ENCODE peak calls at places on chromosomes 2 and 18, in four cellular contexts. O is fibroblast of lung; J is effector memory CD4-positive, alpha-beta T cell; M is stomach. Y is an unnamed sample.

GRCh38 chr2:595831-596592 is 81.2 kb downstream of the TMEM18 start:
- DNase-seq in J (no peak), M (no peak), O (no peak), Y (no peak)

GRCh38 chr2:106057206-106057605 is 136.9 kb downstream of the UXS1 start:
- DNase-seq in J (no peak), O (no peak), M (no peak), Y (no peak)

GRCh38 chr2:71449343-71449742 is 4.0 kb upstream of the DYSF start:
- DNase-seq in M (no peak), J (no peak), O (no peak), Y (no peak)

GRCh38 chr2:9394816-9395215 is 28.5 kb downstream of the ITGB1BP1 start:
- DNase-seq in J (no peak), M (no peak), O (no peak), Y (no peak)

GRCh38 chr18:73950116-73950705 is 197.4 kb downstream of the FBXO15 start:
- DNase-seq in J (no peak), O (no peak), M (no peak), Y (no peak)

GRCh38 chr2:235472443-235472842 is 21.4 kb upstream of the AGAP1 start:
- DNase-seq in J (no peak), O (no peak), M (no peak), Y (no peak)

GRCh38 chr2:31138037-31138962 is at the start of gene GALNT14:
- DNase-seq in M (peak), O (peak), J (no peak), Y (peak)

GRCh38 chr18:9133225-9133624 is 3.4 kb upstream of the ANKRD12 start:
- DNase-seq in O (no peak), J (no peak), M (no peak), Y (no peak)

GRCh38 chr2:60834270-60834717 is 47.1 kb upstream of the REL start:
- DNase-seq in O (no peak), M (no peak), J (no peak), Y (no peak)

GRCh38 chr2:20141056-20141762 is 83.7 kb downstream of the SDC1 start:
- DNase-seq in M (peak), O (peak), J (no peak), Y (peak)

GRCh38 chr2:223811757-223812156 is 25.6 kb downstream of the AP1S3 start:
- DNase-seq in M (no peak), J (no peak), O (peak), Y (no peak)

GRCh38 chr2:42368817-42369550 is 8.0 kb upstream of the COX7A2L start:
- DNase-seq in J (no peak), M (no peak), O (no peak), Y (peak)

GRCh38 chr18:26159353-26159752 is 25.7 kb downstream of the PSMA8 start:
- DNase-seq in M (no peak), O (no peak), J (no peak), Y (no peak)

GRCh38 chr2:238389985-238390682 is 36.6 kb upstream of the ASB1 start:
- DNase-seq in M (peak), O (peak), J (no peak), Y (no peak)

GRCh38 chr18:7789853-7790552 is 222.9 kb downstream of the PTPRM start:
- DNase-seq in J (no peak), O (peak), M (peak), Y (no peak)

GRCh38 chr2:133777607-133778006 is 209.3 kb upstream of the NCKAP5 start:
- DNase-seq in O (peak), M (no peak), J (no peak), Y (peak)

GRCh38 chr2:48085888-48086287 is 179.6 kb upstream of the FBXO11 start:
- DNase-seq in J (no peak), O (no peak), M (no peak), Y (no peak)

GRCh38 chr2:241818229-241818942 is 9.4 kb downstream of the NEU4 start:
- DNase-seq in J (no peak), O (no peak), M (no peak), Y (no peak)

GRCh38 chr2:167331636-167332232 is 443.5 kb downstream of the XIRP2 start:
- DNase-seq in M (no peak), O (no peak), J (no peak), Y (no peak)

GRCh38 chr2:3460831-3461544 is 58.3 kb downstream of the ADI1 start:
- DNase-seq in O (no peak), J (no peak), M (peak), Y (peak)

GRCh38 chr2:116948258-116948657 is 866.2 kb upstream of the DDX18 start:
- DNase-seq in M (no peak), J (no peak), O (no peak), Y (no peak)
- H3K27ac ChIP-seq in M (no peak), J (no peak), O (no peak), Y (no peak)

GRCh38 chr2:197920581-197921213 is 116.3 kb downstream of the PLCL1 start:
- DNase-seq in J (no peak), O (no peak), M (no peak), Y (no peak)
- H3K27ac ChIP-seq in J (no peak), O (no peak), M (no peak), Y (no peak)

GRCh38 chr2:220263300-220263699 is 635.9 kb downstream of the SLC4A3 start:
- DNase-seq in M (peak), J (no peak), O (no peak), Y (no peak)
- H3K27ac ChIP-seq in M (no peak), J (no peak), O (no peak), Y (no peak)

DNA sequence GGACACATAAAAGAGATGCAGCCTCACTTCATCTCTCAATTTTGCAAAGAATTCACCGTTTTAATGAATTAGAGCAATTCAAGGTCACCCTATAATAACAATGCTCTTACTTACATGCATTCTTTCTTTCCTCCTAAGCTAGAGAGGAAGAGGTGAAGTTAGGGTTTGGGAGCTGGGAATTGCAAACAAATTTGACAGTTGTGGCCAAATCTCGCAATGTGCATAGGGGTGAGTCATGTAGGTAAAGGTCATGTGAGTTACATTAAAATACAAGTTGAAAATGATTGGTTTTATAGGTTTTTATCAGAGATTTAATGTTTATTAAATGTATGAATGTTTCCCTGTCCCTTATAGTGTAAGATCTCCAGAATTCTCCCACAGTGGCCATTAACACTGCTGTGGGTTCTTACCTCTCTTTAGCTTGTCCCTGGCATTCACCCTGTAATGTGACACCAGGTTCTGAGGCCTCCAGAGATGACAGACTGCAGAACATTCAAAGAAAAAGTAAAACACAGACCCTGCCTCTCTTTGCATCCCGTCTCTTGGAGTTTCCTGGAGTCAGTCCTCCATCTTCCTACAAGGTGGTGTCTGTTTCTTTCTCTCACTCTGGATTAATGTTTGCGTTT is 53.7 kb upstream of the LGALSL start:
- DNase-seq in M (no peak), J (no peak), O (peak), Y (no peak)
- H3K27ac ChIP-seq in M (no peak), J (no peak), O (no peak), Y (no peak)

GRCh38 chr18:35024965-35025364 is 16.2 kb upstream of the MAPRE2 start:
- DNase-seq in O (peak), M (peak), J (no peak), Y (no peak)
- H3K27ac ChIP-seq in O (no peak), M (peak), J (no peak), Y (no peak)

DNA sequence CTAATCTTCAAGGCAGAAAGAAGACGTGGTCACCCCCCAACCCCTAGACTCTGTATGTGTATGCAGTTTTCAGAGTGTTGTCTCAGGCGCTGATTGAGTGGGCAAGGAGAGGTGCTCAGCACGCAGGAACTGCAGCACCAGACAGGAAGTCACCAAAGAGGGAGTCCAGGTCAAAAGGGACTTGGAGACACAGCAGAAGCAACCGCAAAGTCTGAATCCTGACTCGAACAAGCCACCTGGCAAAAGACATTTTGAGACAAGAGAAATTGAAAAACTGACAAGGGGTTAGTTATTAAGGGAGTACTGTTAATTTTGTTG is 79.8 kb upstream of the LDLRAD4 start:
- DNase-seq in M (no peak), J (no peak), O (no peak), Y (no peak)
- H3K27ac ChIP-seq in M (peak), J (no peak), O (no peak), Y (no peak)